ENCODE peak calls at places on chromosomes 12 and 14, in nine cellular contexts. I is stomach, K is HCT116, V is transverse colon, L is prostate gland, J is HepG2, O is suprapubic skin, D is GM12892, W is Panc1. X is an unnamed sample.

GRCh38 chr12:121570467-121571283 is 10.1 kb downstream of the KDM2B start:
- DNase-seq in K (no peak), I (no peak), W (no peak), V (no peak), J (no peak), L (no peak), D (no peak), O (no peak), X (no peak)

GRCh38 chr14:22489957-22490950 is 98.8 kb downstream of the DAD1 start:
- DNase-seq in O (no peak), I (no peak), L (no peak), J (no peak), D (no peak), W (no peak), V (no peak), K (no peak), X (no peak)

GRCh38 chr14:22871962-22872832 is 657 bp downstream of the LRP10 start:
- DNase-seq in V (peak), W (no peak), J (peak), O (peak), D (no peak), L (peak), I (peak), K (peak), X (no peak)

GRCh38 chr14:24055971-24056799 is 4.4 kb downstream of the CARMIL3 start:
- DNase-seq in V (no peak), L (no peak), K (no peak), I (no peak), J (no peak), D (peak), O (no peak), W (no peak), X (peak)

GRCh38 chr14:54722791-54723432 is 156.0 kb downstream of the SAMD4A start:
- DNase-seq in K (no peak), V (no peak), O (no peak), D (no peak), L (no peak), J (peak), W (no peak), I (no peak), X (peak)

GRCh38 chr14:69269381-69269780 is 9.4 kb downstream of the GALNT16 start:
- DNase-seq in W (no peak), O (no peak), D (no peak), K (no peak), L (no peak), J (no peak), I (no peak), V (no peak), X (no peak)

GRCh38 chr12:64385019-64385418 is 5.5 kb downstream of the C12orf56 start:
- DNase-seq in O (no peak), I (no peak), W (no peak), V (no peak), D (no peak), J (no peak), L (no peak), K (no peak), X (no peak)

GRCh38 chr12:26696048-26696612 is 136.9 kb downstream of the ITPR2 start:
- DNase-seq in W (no peak), L (no peak), I (no peak), D (no peak), J (no peak), O (no peak), K (no peak), V (no peak), X (no peak)

GRCh38 chr14:23357261-23357660 is 4.6 kb upstream of the SLC22A17 start:
- DNase-seq in J (no peak), I (no peak), O (no peak), W (no peak), L (no peak), D (no peak), K (no peak), V (no peak), X (no peak)

GRCh38 chr12:113262710-113263109 is 41.4 kb downstream of the TPCN1 start:
- DNase-seq in K (no peak), D (no peak), J (no peak), V (no peak), I (no peak), O (no peak), W (no peak), L (no peak), X (no peak)

GRCh38 chr12:4769073-4769472 is 48.9 kb downstream of the GALNT8 start:
- DNase-seq in O (no peak), I (no peak), K (no peak), L (no peak), V (no peak), J (no peak), D (no peak), W (no peak), X (no peak)

GRCh38 chr12:108240027-108240785 is 98.9 kb downstream of the CMKLR1 start:
- DNase-seq in J (no peak), V (no peak), W (no peak), D (no peak), I (no peak), L (no peak), O (no peak), K (no peak), X (no peak)

GRCh38 chr12:89573081-89573810 is 47.4 kb upstream of the POC1B start:
- DNase-seq in J (no peak), V (no peak), K (no peak), W (no peak), D (no peak), O (no peak), I (no peak), L (no peak), X (no peak)

GRCh38 chr12:27123642-27124041 is 41.3 kb upstream of the C12orf71 start:
- DNase-seq in O (no peak), I (no peak), W (no peak), V (no peak), L (no peak), J (peak), K (no peak), D (no peak), X (no peak)

GRCh38 chr14:35925319-35925718 is 99.2 kb downstream of the BRMS1L start:
- DNase-seq in J (no peak), D (no peak), O (no peak), I (no peak), W (no peak), L (no peak), K (no peak), V (no peak), X (no peak)

GRCh38 chr14:104773505-104774452 is 20.8 kb downstream of the SIVA1 start:
- DNase-seq in W (no peak), J (no peak), L (no peak), V (no peak), O (no peak), D (no peak), K (no peak), I (no peak), X (no peak)

GRCh38 chr14:69852897-69853296 is 26.3 kb upstream of the SMOC1 start:
- DNase-seq in K (no peak), O (no peak), D (no peak), I (no peak), V (no peak), L (no peak), J (no peak), W (no peak), X (no peak)

GRCh38 chr14:105430042-105430441 is 10.4 kb downstream of the MTA1 start:
- DNase-seq in W (no peak), D (no peak), K (no peak), L (no peak), J (no peak), V (no peak), I (no peak), O (no peak), X (no peak)

GRCh38 chr14:105858676-105859025 is 332.3 kb downstream of the TMEM121 start:
- DNase-seq in J (no peak), L (no peak), I (no peak), K (no peak), O (no peak), W (no peak), V (peak), D (no peak), X (peak)

GRCh38 chr12:77236066-77236465 is 170.7 kb upstream of the E2F7 start:
- DNase-seq in I (no peak), D (no peak), V (no peak), K (no peak), J (no peak), W (no peak), O (no peak), L (no peak), X (no peak)

GRCh38 chr14:59265808-59266207 is 77.3 kb downstream of the DAAM1 start:
- DNase-seq in W (no peak), K (no peak), V (peak), I (no peak), O (no peak), D (no peak), J (no peak), L (no peak), X (no peak)

GRCh38 chr12:52579468-52580450 is 6.1 kb upstream of the KRT74 start:
- DNase-seq in W (no peak), L (peak), O (no peak), I (no peak), V (no peak), D (no peak), J (no peak), K (no peak), X (no peak)

DNA sequence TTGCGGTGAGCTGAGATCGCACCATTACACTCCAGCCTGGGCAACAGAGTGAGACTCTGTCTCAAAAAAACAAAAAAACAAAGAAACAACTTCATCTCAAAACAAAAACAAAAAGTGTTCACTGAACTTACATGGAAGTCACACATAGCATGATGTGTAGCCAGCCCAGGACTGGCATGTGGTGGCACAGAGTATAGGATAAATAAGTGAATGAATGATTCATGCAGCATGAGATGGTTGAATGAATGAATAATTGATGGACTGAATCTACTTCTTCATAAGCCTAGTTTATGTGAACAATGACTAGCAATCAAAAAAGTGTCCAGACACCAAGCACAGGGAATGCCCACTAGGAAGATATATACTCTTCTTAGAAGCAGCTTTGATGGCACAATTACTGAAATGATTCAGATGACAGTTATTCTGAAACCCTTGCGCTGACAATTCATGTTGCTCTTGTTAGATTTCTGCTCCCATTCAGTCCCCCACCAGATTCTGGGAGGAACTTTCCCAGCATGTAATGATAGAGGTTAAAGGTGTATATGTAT is 31.6 kb upstream of the SERPINA6 start:
- DNase-seq in J (no peak), V (no peak), W (no peak), K (no peak), D (no peak), L (no peak), O (peak), I (peak), X (no peak)
- TF ChIP-seq POLR2AphosphoS5 in J (no peak), V (no peak), W (no peak), K (no peak), D (no peak), L (no peak), O (no peak), I (no peak), X (no peak)

GRCh38 chr14:91041450-91041849 is 19.0 kb downstream of the RPS6KA5 start:
- DNase-seq in J (no peak), K (no peak), V (no peak), I (no peak), D (no peak), L (no peak), O (no peak), W (no peak), X (no peak)
- TF ChIP-seq POLR2AphosphoS5 in J (no peak), K (no peak), V (no peak), I (no peak), D (no peak), L (no peak), O (no peak), W (no peak), X (no peak)

GRCh38 chr14:82504894-82505293 is 971.2 kb upstream of the SEL1L start:
- DNase-seq in W (no peak), I (no peak), L (no peak), K (no peak), D (no peak), V (no peak), J (no peak), O (no peak), X (no peak)

GRCh38 chr14:82502043-82502442 is 968.4 kb upstream of the SEL1L start:
- DNase-seq in O (no peak), K (no peak), I (no peak), D (no peak), J (no peak), L (no peak), V (no peak), W (no peak), X (no peak)

GRCh38 chr14:82501554-82501953 is 967.9 kb upstream of the SEL1L start:
- DNase-seq in W (no peak), V (no peak), K (no peak), O (no peak), I (no peak), J (no peak), D (no peak), L (no peak), X (no peak)

DNA sequence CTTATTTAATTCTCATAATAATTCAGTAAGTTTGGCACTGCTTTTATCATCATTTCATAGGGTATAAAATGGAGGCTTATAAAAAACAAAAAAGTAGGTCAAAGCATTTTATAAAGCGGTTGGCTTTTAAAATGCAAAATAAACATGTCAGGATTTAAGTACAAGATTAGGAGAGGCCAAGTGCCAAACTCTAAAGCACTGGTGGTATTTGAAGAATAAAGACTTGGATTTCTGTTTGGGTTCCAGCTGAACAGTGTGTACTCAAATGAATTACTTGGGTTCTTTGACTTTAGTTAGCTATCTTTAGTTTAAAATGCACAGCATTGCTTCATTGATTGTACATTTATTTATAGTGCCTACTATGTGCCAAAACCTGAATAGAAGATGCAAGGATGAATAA is 966.6 kb upstream of the SEL1L start:
- DNase-seq in J (no peak), O (no peak), K (no peak), L (peak), V (no peak), D (no peak), I (no peak), W (no peak), X (no peak)
- TF ChIP-seq POLR2AphosphoS5 in J (no peak), O (no peak), K (no peak), L (peak), V (no peak), D (no peak), I (no peak), W (no peak), X (no peak)

GRCh38 chr12:133080051-133080618 is 588 bp upstream of the ZNF140 start:
- DNase-seq in J (peak), D (peak), W (peak), V (peak), I (peak), K (no peak), L (peak), O (peak), X (peak)
- TF ChIP-seq POLR2AphosphoS5 in J (peak), D (no peak), W (no peak), V (peak), I (peak), K (no peak), L (peak), O (peak), X (peak)

GRCh38 chr14:58166005-58166983 is 14.3 kb upstream of the ARMH4 start:
- DNase-seq in W (peak), J (peak), K (peak), V (peak), I (peak), D (peak), O (peak), L (peak), X (peak)
- TF ChIP-seq POLR2AphosphoS5 in W (no peak), J (no peak), K (no peak), V (no peak), I (no peak), D (no peak), O (no peak), L (peak), X (no peak)

X was measured in GM12891.